ENCODE peak calls at places on chromosomes 4 and X, in six cellular contexts. A, R, H, J, T and I are unnamed samples.

GRCh38 chrX:97027384-97027922 is 143.7 kb downstream of the RPA4 start:
- DNase-seq in A (no peak), R (no peak), H (no peak), J (no peak), T (no peak), I (no peak)

GRCh38 chr4:153259679-153260078 is 55.4 kb downstream of the TRIM2 start:
- DNase-seq in A (no peak), R (no peak), H (no peak), J (no peak), T (no peak), I (no peak)

GRCh38 chr4:5921578-5921977 is 28.7 kb upstream of the CRMP1 start:
- DNase-seq in A (no peak), R (no peak), H (no peak), J (no peak), T (no peak), I (no peak)

GRCh38 chrX:154121207-154121606 is 22.8 kb upstream of the OPN1LW start:
- DNase-seq in A (no peak), R (no peak), H (no peak), J (no peak), T (no peak), I (no peak)

GRCh38 chr4:83238849-83239248 is 45.7 kb downstream of the COQ2 start:
- DNase-seq in A (no peak), R (no peak), H (no peak), J (no peak), T (no peak), I (no peak)

GRCh38 chrX:45505214-45505613 is 304.5 kb upstream of the DIPK2B start:
- DNase-seq in A (no peak), R (no peak), H (no peak), J (no peak), T (no peak), I (no peak)

GRCh38 chr4:108030332-108030731 is 40.6 kb downstream of the HADH start:
- DNase-seq in A (peak; percentile 24), R (peak; percentile 40), H (peak; percentile 17), J (peak; percentile 23), T (peak; percentile 90), I (no peak)

GRCh38 chr4:42277291-42277690 is 120.0 kb upstream of the SHISA3 start:
- DNase-seq in A (no peak), R (no peak), H (no peak), J (no peak), T (no peak), I (no peak)

GRCh38 chr4:88878624-88879023 is 178.4 kb downstream of the FAM13A start:
- DNase-seq in A (no peak), R (no peak), H (no peak), J (no peak), T (no peak), I (no peak)

GRCh38 chrX:78123190-78123589 is 16.3 kb downstream of the TAF9B start:
- DNase-seq in A (no peak), R (no peak), H (no peak), J (no peak), T (no peak), I (no peak)

GRCh38 chr4:110005461-110006056 is 92.9 kb downstream of the EGF start:
- DNase-seq in A (no peak), R (peak; percentile 57), H (no peak), J (peak; percentile 40), T (peak; percentile 72), I (peak; percentile 46)

GRCh38 chr4:184355111-184355604 is 119.2 kb downstream of the IRF2 start:
- DNase-seq in A (no peak), R (peak; percentile 68), H (peak; percentile 31), J (no peak), T (peak; percentile 68), I (no peak)

GRCh38 chrX:97401154-97401553 is 517.4 kb downstream of the RPA4 start:
- DNase-seq in A (no peak), R (no peak), H (no peak), J (no peak), T (no peak), I (no peak)

GRCh38 chrX:118459494-118459893 is 36.1 kb upstream of the DOCK11 start:
- DNase-seq in A (no peak), R (peak; percentile 51), H (no peak), J (peak; percentile 1), T (peak; percentile 45), I (no peak)

GRCh38 chr4:151522790-151523332 is 113.9 kb downstream of the FHIP1A start:
- DNase-seq in A (no peak), R (no peak), H (no peak), J (no peak), T (no peak), I (no peak)

GRCh38 chr4:176872461-176872860 is 79.7 kb upstream of the VEGFC start:
- DNase-seq in A (no peak), R (no peak), H (no peak), J (no peak), T (no peak), I (no peak)

GRCh38 chr4:5883916-5884315 is 9.0 kb downstream of the CRMP1 start:
- DNase-seq in A (no peak), R (no peak), H (no peak), J (no peak), T (no peak), I (no peak)

GRCh38 chr4:20305976-20306375 is 54.3 kb downstream of the SLIT2 start:
- DNase-seq in A (peak; percentile 12), R (no peak), H (no peak), J (no peak), T (no peak), I (no peak)

GRCh38 chrX:71210829-71211228 is 12.2 kb upstream of the GJB1 start:
- DNase-seq in A (no peak), R (no peak), H (no peak), J (no peak), T (no peak), I (no peak)

GRCh38 chrX:23525531-23525930 is 141.8 kb upstream of the PRDX4 start:
- DNase-seq in A (no peak), R (no peak), H (no peak), J (no peak), T (no peak), I (no peak)

GRCh38 chr4:1396806-1397455 is 9.3 kb downstream of the NKX1-1 start:
- DNase-seq in A (no peak), R (no peak), H (no peak), J (no peak), T (no peak), I (no peak)